ENCODE peak calls at places on chromosomes 2 and 18, in six cellular contexts. One of them, this sample, is unnamed.

GRCh38 chr2:216830346-216830745 is 29.5 kb downstream of the TNP1 start:
- DNase-seq in A673: no peak
- DNase-seq in fibroblast of lung: no peak
- DNase-seq in hepatocyte: no peak
- DNase-seq in MM.1S: no peak
- DNase-seq in K562: no peak
- DNase-seq in this sample: no peak

GRCh38 chr2:110116033-110116710 is 550 bp upstream of the MALL start:
- DNase-seq in A673: no peak
- DNase-seq in fibroblast of lung: peak
- DNase-seq in hepatocyte: peak
- DNase-seq in MM.1S: no peak
- DNase-seq in K562: peak
- DNase-seq in this sample: no peak

GRCh38 chr2:88452151-88452851 is at the start of gene FOXI3:
- DNase-seq in A673: no peak
- DNase-seq in fibroblast of lung: no peak
- DNase-seq in hepatocyte: peak
- DNase-seq in MM.1S: peak
- DNase-seq in K562: no peak
- DNase-seq in this sample: no peak

GRCh38 chr2:130823171-130823885 is 13.4 kb upstream of the ARHGEF4 start:
- DNase-seq in A673: no peak
- DNase-seq in fibroblast of lung: no peak
- DNase-seq in hepatocyte: no peak
- DNase-seq in MM.1S: no peak
- DNase-seq in K562: no peak
- DNase-seq in this sample: no peak

GRCh38 chr18:46174317-46175039 is 70.3 kb downstream of the HAUS1 start:
- DNase-seq in A673: peak
- DNase-seq in fibroblast of lung: peak
- DNase-seq in hepatocyte: peak
- DNase-seq in MM.1S: peak
- DNase-seq in K562: peak
- DNase-seq in this sample: peak

GRCh38 chr2:240174496-240174895 is 34.0 kb upstream of the OTOS start:
- DNase-seq in A673: no peak
- DNase-seq in fibroblast of lung: no peak
- DNase-seq in hepatocyte: no peak
- DNase-seq in MM.1S: no peak
- DNase-seq in K562: no peak
- DNase-seq in this sample: no peak

GRCh38 chr2:105561401-105561800 is 162.6 kb upstream of the FHL2 start:
- DNase-seq in A673: no peak
- DNase-seq in fibroblast of lung: no peak
- DNase-seq in hepatocyte: no peak
- DNase-seq in MM.1S: no peak
- DNase-seq in K562: no peak
- DNase-seq in this sample: no peak

GRCh38 chr2:120134263-120134662 is 88.9 kb downstream of the TMEM185B start:
- DNase-seq in A673: peak
- DNase-seq in fibroblast of lung: peak
- DNase-seq in hepatocyte: no peak
- DNase-seq in MM.1S: no peak
- DNase-seq in K562: no peak
- DNase-seq in this sample: no peak

GRCh38 chr18:59065684-59066083 is 74.0 kb upstream of the SEC11C start:
- DNase-seq in A673: no peak
- DNase-seq in fibroblast of lung: no peak
- DNase-seq in hepatocyte: no peak
- DNase-seq in MM.1S: no peak
- DNase-seq in K562: no peak
- DNase-seq in this sample: no peak

GRCh38 chr2:194495046-194495445 is 1162.0 kb upstream of the SLC39A10 start:
- DNase-seq in A673: no peak
- DNase-seq in fibroblast of lung: no peak
- DNase-seq in hepatocyte: no peak
- DNase-seq in MM.1S: no peak
- DNase-seq in K562: no peak
- DNase-seq in this sample: no peak

GRCh38 chr2:54208364-54209240 is 47.4 kb downstream of the TSPYL6 start:
- DNase-seq in A673: peak
- DNase-seq in fibroblast of lung: peak
- DNase-seq in hepatocyte: no peak
- DNase-seq in MM.1S: no peak
- DNase-seq in K562: no peak
- DNase-seq in this sample: no peak

GRCh38 chr18:75810481-75810880 is 383.0 kb upstream of the SMIM21 start:
- DNase-seq in A673: no peak
- DNase-seq in fibroblast of lung: peak
- DNase-seq in hepatocyte: no peak
- DNase-seq in MM.1S: no peak
- DNase-seq in K562: no peak
- DNase-seq in this sample: no peak

DNA sequence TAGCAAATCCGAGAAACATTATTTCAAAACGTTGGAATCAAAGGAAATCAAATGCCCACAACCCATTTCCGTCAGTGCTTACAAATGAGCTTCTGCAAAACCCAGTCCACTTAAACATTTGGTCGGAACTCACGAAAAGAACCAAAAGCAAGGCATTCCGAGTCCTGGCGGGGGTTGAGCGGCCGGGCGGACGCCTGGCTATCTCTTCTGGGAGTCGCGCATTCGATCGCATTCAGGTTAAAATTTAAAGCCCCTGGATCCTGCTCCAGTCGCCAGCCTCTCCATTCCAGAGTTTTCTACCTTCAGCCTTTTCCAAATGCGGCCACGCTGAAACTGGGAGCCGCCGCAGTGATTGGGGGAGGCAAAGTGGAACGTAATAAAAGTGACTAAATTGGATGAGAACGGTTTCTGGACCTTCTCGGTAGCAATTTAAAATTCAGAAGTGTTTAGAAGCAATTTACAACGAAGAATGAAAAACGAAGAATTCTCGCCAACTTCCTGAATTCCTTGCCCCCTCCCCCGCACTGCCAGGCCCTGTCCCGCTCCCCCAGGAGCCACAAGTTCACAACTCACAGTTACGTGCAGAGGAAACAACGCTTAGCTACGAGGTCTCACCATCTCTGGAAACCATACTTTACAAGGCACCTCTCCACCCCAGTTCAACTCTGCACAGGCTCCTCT is 1.8 kb upstream of the GATA6 start:
- DNase-seq in A673: peak
- DNase-seq in fibroblast of lung: peak
- DNase-seq in hepatocyte: peak
- DNase-seq in MM.1S: no peak
- DNase-seq in K562: no peak
- DNase-seq in this sample: no peak
- TF ChIP-seq EZH2 in A673: no peak
- TF ChIP-seq EZH2 in fibroblast of lung: peak
- TF ChIP-seq EZH2 in hepatocyte: no peak
- TF ChIP-seq EZH2 in MM.1S: no peak
- TF ChIP-seq EZH2 in K562: no peak
- TF ChIP-seq EZH2 in this sample: no peak

GRCh38 chr18:21243041-21243431 is 1.0 kb downstream of the GREB1L start:
- DNase-seq in A673: no peak
- DNase-seq in fibroblast of lung: peak
- DNase-seq in hepatocyte: peak
- DNase-seq in MM.1S: no peak
- DNase-seq in K562: no peak
- DNase-seq in this sample: no peak
- TF ChIP-seq EZH2 in A673: peak
- TF ChIP-seq EZH2 in fibroblast of lung: peak
- TF ChIP-seq EZH2 in hepatocyte: no peak
- TF ChIP-seq EZH2 in MM.1S: no peak
- TF ChIP-seq EZH2 in K562: no peak
- TF ChIP-seq EZH2 in this sample: no peak

GRCh38 chr18:32775628-32776027 is 2.8 kb upstream of the KLHL14 start:
- DNase-seq in A673: peak
- DNase-seq in fibroblast of lung: no peak
- DNase-seq in hepatocyte: no peak
- DNase-seq in MM.1S: no peak
- DNase-seq in K562: no peak
- DNase-seq in this sample: no peak

GRCh38 chr18:32772580-32773186 is at the start of gene KLHL14:
- DNase-seq in A673: no peak
- DNase-seq in fibroblast of lung: no peak
- DNase-seq in hepatocyte: no peak
- DNase-seq in MM.1S: no peak
- DNase-seq in K562: no peak
- DNase-seq in this sample: no peak

GRCh38 chr18:32771169-32771751 is 1.6 kb downstream of the KLHL14 start:
- DNase-seq in A673: peak
- DNase-seq in fibroblast of lung: no peak
- DNase-seq in hepatocyte: peak
- DNase-seq in MM.1S: peak
- DNase-seq in K562: no peak
- DNase-seq in this sample: no peak

GRCh38 chr18:32771871-32772499 is 838 bp downstream of the KLHL14 start:
- DNase-seq in A673: no peak
- DNase-seq in fibroblast of lung: no peak
- DNase-seq in hepatocyte: peak
- DNase-seq in MM.1S: no peak
- DNase-seq in K562: no peak
- DNase-seq in this sample: no peak

DNA sequence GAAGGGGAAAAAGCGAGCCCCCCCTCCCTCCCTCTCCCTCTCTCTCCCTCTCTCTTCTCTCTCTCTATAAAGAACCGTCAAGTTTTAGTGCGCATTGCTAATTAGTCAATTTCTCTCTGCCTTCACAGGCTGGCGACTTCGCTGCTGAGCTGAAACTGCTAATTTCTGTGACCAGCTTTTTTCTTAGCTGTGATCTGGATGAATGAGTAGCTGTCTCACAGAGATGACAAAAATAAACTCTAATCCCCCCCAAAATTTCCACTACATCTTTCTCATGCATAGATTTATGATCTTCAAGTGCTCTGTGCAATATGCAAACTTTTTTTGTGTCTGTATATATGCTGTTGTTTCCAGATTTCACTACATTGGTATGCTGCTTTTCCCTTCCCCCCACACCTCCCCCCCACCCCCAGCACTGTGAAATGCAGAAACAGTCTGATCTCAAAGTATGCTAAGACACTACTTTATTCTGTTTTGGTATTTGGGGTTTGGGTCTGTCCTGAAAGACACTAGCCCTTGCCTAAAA is 427 bp upstream of the KLHL14 start:
- DNase-seq in A673: no peak
- DNase-seq in fibroblast of lung: no peak
- DNase-seq in hepatocyte: no peak
- DNase-seq in MM.1S: no peak
- DNase-seq in K562: no peak
- DNase-seq in this sample: no peak
- TF ChIP-seq EZH2 in A673: no peak
- TF ChIP-seq EZH2 in fibroblast of lung: no peak
- TF ChIP-seq EZH2 in hepatocyte: no peak
- TF ChIP-seq EZH2 in MM.1S: no peak
- TF ChIP-seq EZH2 in K562: no peak
- TF ChIP-seq EZH2 in this sample: no peak

DNA sequence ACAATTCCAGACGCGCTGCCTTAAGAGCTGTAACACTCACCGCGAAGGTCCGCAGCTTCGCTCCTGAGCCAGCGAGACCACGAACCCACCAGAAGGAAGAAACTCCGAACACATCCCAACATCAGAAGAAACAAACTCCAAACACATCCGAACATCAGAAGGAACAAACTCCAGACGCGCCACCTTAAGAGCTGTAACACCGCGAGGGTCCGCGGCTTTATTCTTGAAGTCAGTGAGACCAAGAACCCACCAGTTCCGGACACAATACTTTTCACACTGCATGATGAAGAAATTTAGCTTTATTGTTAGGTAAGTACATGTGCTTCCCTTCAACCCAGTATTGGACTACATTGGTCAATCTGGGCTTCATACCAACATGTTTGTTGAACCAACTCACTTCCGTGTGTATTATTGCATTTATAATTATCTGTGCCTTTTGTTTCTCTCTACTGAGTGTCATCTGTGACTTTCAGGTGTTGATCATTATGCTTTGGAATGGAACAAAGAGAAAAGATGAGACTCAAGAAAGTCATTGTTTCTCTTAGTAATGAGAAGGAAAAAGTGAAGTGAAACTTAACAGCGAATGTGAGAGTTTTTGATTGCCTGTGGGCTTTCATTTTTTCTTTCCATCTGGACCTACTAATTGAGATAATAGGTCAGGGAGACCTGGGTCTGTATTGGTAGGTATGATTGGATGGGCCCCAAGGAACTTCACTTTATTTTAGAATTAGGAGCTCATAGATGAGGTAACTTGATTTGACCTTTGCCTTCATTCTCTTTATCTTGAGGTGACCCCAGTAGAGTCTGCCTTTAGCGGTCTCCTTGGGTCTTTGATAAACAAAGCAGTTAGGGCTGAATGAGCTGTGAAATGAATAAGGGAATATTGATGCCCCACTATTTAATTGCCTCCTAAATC is 76.1 kb upstream of the CAVIN2 start:
- DNase-seq in A673: no peak
- DNase-seq in fibroblast of lung: no peak
- DNase-seq in hepatocyte: no peak
- DNase-seq in MM.1S: peak
- DNase-seq in K562: no peak
- DNase-seq in this sample: no peak
- TF ChIP-seq EZH2 in A673: no peak
- TF ChIP-seq EZH2 in fibroblast of lung: no peak
- TF ChIP-seq EZH2 in hepatocyte: no peak
- TF ChIP-seq EZH2 in MM.1S: no peak
- TF ChIP-seq EZH2 in K562: no peak
- TF ChIP-seq EZH2 in this sample: no peak

GRCh38 chr2:241865957-241866858 is 3.3 kb upstream of the RTP5 start:
- DNase-seq in A673: peak
- DNase-seq in fibroblast of lung: no peak
- DNase-seq in hepatocyte: no peak
- DNase-seq in MM.1S: no peak
- DNase-seq in K562: no peak
- DNase-seq in this sample: no peak
- TF ChIP-seq EZH2 in A673: no peak
- TF ChIP-seq EZH2 in fibroblast of lung: peak
- TF ChIP-seq EZH2 in hepatocyte: no peak
- TF ChIP-seq EZH2 in MM.1S: no peak
- TF ChIP-seq EZH2 in K562: no peak
- TF ChIP-seq EZH2 in this sample: no peak

DNA sequence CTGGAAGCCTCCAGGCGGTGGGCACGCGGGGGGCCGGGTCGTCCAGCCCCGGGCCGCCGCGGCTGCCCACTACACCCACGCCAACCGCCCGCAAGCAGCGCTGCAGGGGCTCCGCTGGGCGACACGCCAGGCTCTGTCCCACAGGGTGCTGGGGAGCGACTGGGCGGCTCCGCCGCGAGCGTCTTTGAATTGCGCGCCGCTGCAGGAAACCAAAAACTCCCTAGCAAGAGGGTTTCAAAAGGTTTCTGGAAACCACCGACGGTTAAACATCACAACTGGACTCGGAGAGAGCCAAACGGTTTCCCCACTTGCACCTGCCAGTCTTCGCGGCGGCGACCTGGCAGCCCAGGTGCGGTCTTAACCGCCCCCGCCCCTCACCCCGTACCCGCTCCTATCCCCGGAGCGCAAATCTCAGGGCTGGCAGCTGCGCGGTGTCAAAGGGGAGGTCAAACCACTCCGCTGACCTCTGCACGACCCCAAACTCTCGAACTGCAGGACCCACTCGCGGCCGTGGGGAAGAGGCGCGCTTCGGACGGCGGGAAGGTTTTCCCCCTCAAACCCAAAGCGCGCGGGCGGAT is 1.0 kb downstream of the CXCR4 start:
- DNase-seq in A673: peak
- DNase-seq in fibroblast of lung: no peak
- DNase-seq in hepatocyte: peak
- DNase-seq in MM.1S: peak
- DNase-seq in K562: no peak
- DNase-seq in this sample: peak
- TF ChIP-seq EZH2 in A673: peak
- TF ChIP-seq EZH2 in fibroblast of lung: no peak
- TF ChIP-seq EZH2 in hepatocyte: peak
- TF ChIP-seq EZH2 in MM.1S: no peak
- TF ChIP-seq EZH2 in K562: no peak
- TF ChIP-seq EZH2 in this sample: no peak